ENCODE peak calls at places on chromosomes 2 and 18, in five cellular contexts. G is GM03348, F is GDM1, N is sciatic nerve, J is amniotic stem cell. S is an unnamed sample.

GRCh38 chr2:182666674-182667320 is 49.3 kb upstream of the DNAJC10 start:
- DNase-seq in G (peak; percentile 40), F (no peak), N (no peak), J (no peak), S (no peak)

GRCh38 chr18:49273201-49273880 is 187.1 kb downstream of the DYM start:
- DNase-seq in G (no peak), F (no peak), N (no peak), J (no peak), S (no peak)

GRCh38 chr2:96413067-96413722 is 77.6 kb downstream of the NCAPH start:
- DNase-seq in G (no peak), F (no peak), N (no peak), J (no peak), S (no peak)

GRCh38 chr2:47767880-47768609 is 14.9 kb upstream of the MSH6 start:
- DNase-seq in G (peak; percentile 82), F (peak; percentile 30), N (peak; percentile 82), J (no peak), S (peak; percentile 70)

GRCh38 chr2:86476092-86476491 is 34.9 kb downstream of the KDM3A start:
- DNase-seq in G (peak; percentile 56), F (no peak), N (no peak), J (peak; percentile 55), S (no peak)

GRCh38 chr2:221570321-221571107 is 1.6 kb downstream of the EPHA4 start:
- DNase-seq in G (peak; percentile 44), F (no peak), N (no peak), J (peak; percentile 13), S (peak; percentile 71)

GRCh38 chr2:182941939-182942338 is 75.5 kb upstream of the FRZB start:
- DNase-seq in G (no peak), F (no peak), N (no peak), J (no peak), S (no peak)

GRCh38 chr2:195779491-195779890 is 122.5 kb downstream of the SLC39A10 start:
- DNase-seq in G (no peak), F (no peak), N (no peak), J (no peak), S (no peak)

GRCh38 chr2:238974510-238975166 is 126.8 kb downstream of the TWIST2 start:
- DNase-seq in G (peak; percentile 86), F (no peak), N (peak; percentile 49), J (peak; percentile 35), S (no peak)

GRCh38 chr2:8484502-8485283 is 197.2 kb upstream of the ID2 start:
- DNase-seq in G (no peak), F (no peak), N (peak; percentile 9), J (no peak), S (no peak)

GRCh38 chr18:47881752-47882455 is 48.6 kb downstream of the SMAD2 start:
- DNase-seq in G (peak; percentile 12), F (no peak), N (no peak), J (no peak), S (no peak)

GRCh38 chr2:177239934-177240600 is 24.5 kb downstream of the NFE2L2 start:
- DNase-seq in G (peak; percentile 32), F (peak; percentile 69), N (no peak), J (no peak), S (peak; percentile 79)

GRCh38 chr2:226184940-226185575 is 614.6 kb downstream of the IRS1 start:
- DNase-seq in G (peak; percentile 26), F (no peak), N (no peak), J (no peak), S (no peak)

GRCh38 chr2:134118279-134119116 is 135.4 kb upstream of the MGAT5 start:
- DNase-seq in G (peak; percentile 88), F (peak; percentile 77), N (peak; percentile 94), J (peak; percentile 92), S (peak; percentile 80)

GRCh38 chr2:168751104-168751768 is 51.2 kb upstream of the NOSTRIN start:
- DNase-seq in G (no peak), F (no peak), N (no peak), J (no peak), S (no peak)

GRCh38 chr18:22391571-22392359 is 25.9 kb downstream of the CTAGE1 start:
- DNase-seq in G (peak; percentile 54), F (no peak), N (no peak), J (no peak), S (no peak)

GRCh38 chr2:165639504-165639903 is 154.5 kb downstream of the GALNT3 start:
- DNase-seq in G (no peak), F (no peak), N (no peak), J (no peak), S (no peak)

GRCh38 chr2:68911246-68911645 is 40.0 kb upstream of the BMP10 start:
- DNase-seq in G (no peak), F (no peak), N (no peak), J (no peak), S (no peak)

GRCh38 chr2:229417906-229418305 is 146.8 kb upstream of the PID1 start:
- DNase-seq in G (no peak), F (no peak), N (no peak), J (no peak), S (peak; percentile 22)

GRCh38 chr18:28725876-28726275 is 548.9 kb upstream of the CDH2 start:
- DNase-seq in G (no peak), F (no peak), N (no peak), J (no peak), S (no peak)

GRCh38 chr2:138637686-138638085 is 136.1 kb downstream of the SPOPL start:
- DNase-seq in G (no peak), F (no peak), N (no peak), J (no peak), S (no peak)

GRCh38 chr18:7684966-7685365 is 117.8 kb downstream of the PTPRM start:
- DNase-seq in G (no peak), F (no peak), N (no peak), J (no peak), S (no peak)

GRCh38 chr2:212539145-212539880 is 711 bp upstream of the ERBB4 start:
- DNase-seq in G (peak; percentile 65), F (no peak), N (peak; percentile 62), J (no peak), S (peak; percentile 89)

S was measured in cerebellum.